ENCODE peak calls at places on chromosomes 2 and 18, in five cellular contexts. J is neural progenitor cell, Q is HCT116, Y is GM12865, V is mucosa of descending colon. B is an unnamed sample.

GRCh38 chr2:205566556-205567061 is 115.7 kb upstream of the NRP2 start:
- DNase-seq in J (no peak), Q (no peak), Y (no peak), V (no peak), B (peak)

GRCh38 chr2:143706297-143706696 is 577.1 kb downstream of the ARHGAP15 start:
- DNase-seq in J (no peak), Q (no peak), Y (no peak), V (no peak), B (no peak)

GRCh38 chr2:20400787-20401494 is 45.9 kb upstream of the RHOB start:
- DNase-seq in J (no peak), Q (no peak), Y (no peak), V (no peak), B (peak)

GRCh38 chr2:211141646-211142045 is 585.2 kb downstream of the CPS1 start:
- DNase-seq in J (no peak), Q (no peak), Y (no peak), V (no peak), B (no peak)

GRCh38 chr2:46462936-46463335 is 16.4 kb upstream of the TMEM247 start:
- DNase-seq in J (no peak), Q (no peak), Y (no peak), V (no peak), B (no peak)

GRCh38 chr18:30544141-30544540 is 498.4 kb downstream of the DSC3 start:
- DNase-seq in J (no peak), Q (no peak), Y (no peak), V (no peak), B (no peak)

GRCh38 chr18:9594782-9595181 is 19.6 kb downstream of the PPP4R1 start:
- DNase-seq in J (no peak), Q (no peak), Y (peak), V (no peak), B (peak)

GRCh38 chr2:142290931-142291330 is 160.1 kb upstream of the LRP1B start:
- DNase-seq in J (no peak), Q (no peak), Y (no peak), V (no peak), B (peak)

GRCh38 chr2:37775908-37776250 is 104.4 kb upstream of the CDC42EP3 start:
- DNase-seq in J (no peak), Q (no peak), Y (no peak), V (no peak), B (peak)

GRCh38 chr2:211479496-211480150 is 923.2 kb downstream of the CPS1 start:
- DNase-seq in J (no peak), Q (no peak), Y (no peak), V (no peak), B (no peak)

GRCh38 chr18:3889803-3890202 is 439.8 kb downstream of the TGIF1 start:
- DNase-seq in J (no peak), Q (no peak), Y (no peak), V (no peak), B (peak)

GRCh38 chr2:164920430-164920829 is 34.9 kb downstream of the SLC38A11 start:
- DNase-seq in J (no peak), Q (no peak), Y (no peak), V (no peak), B (peak)

GRCh38 chr2:96692094-96692971 is 47.5 kb downstream of the LMAN2L start:
- DNase-seq in J (no peak), Q (no peak), Y (no peak), V (no peak), B (no peak)

GRCh38 chr18:40413160-40413559 is 1541.9 kb upstream of the PIK3C3 start:
- DNase-seq in J (peak), Q (no peak), Y (no peak), V (no peak), B (peak)

GRCh38 chr18:45423664-45424063 is 191.6 kb upstream of the SLC14A2 start:
- DNase-seq in J (no peak), Q (no peak), Y (no peak), V (no peak), B (no peak)

GRCh38 chr18:31774960-31775359 is 14.3 kb upstream of the SLC25A52 start:
- DNase-seq in J (peak), Q (no peak), Y (no peak), V (no peak), B (no peak)

DNA sequence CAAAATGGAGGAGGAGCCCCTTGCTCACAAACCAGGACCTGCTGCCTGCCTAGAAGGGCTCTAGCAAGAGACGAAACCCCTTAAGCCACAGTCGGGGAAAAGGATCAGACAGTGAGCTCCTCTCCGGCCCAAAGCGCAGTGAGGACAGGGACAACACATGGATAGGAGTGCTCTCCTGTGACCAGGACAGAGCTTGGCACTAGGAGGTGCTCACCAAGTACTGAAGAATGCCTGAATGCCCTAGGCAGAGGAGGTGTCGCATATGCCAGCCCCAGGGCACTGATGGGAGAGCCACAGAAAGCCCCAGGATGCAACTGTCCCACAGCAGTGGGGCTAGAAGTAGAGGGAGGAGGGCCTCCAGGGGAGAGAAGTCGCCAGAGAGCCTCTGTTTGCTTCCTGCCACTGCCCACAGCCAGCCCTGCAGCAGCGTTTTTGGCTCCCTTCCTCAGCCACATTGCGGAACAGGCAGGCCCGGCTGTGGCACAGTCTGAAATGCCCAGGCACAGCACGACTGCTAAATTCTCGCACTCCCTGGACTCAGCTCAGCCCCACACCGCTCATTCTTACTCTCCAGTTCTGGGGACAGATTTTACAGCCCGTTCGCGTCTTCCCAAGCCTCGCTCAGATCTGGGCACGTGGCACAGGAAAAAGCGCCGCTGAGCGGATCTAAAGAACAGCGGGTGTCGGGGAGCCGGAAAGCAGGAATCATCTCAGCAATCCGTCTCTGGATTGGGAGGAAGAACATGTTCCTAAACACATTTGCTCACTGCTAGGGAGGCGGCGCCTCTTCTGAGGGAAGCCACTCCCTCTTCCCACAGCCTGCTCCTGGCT is 98.7 kb upstream of the POU3F3 start:
- DNase-seq in J (no peak), Q (no peak), Y (no peak), V (no peak), B (no peak)
- TF ChIP-seq CTCF in J (no peak), Q (no peak), Y (no peak), V (no peak), B (no peak)

DNA sequence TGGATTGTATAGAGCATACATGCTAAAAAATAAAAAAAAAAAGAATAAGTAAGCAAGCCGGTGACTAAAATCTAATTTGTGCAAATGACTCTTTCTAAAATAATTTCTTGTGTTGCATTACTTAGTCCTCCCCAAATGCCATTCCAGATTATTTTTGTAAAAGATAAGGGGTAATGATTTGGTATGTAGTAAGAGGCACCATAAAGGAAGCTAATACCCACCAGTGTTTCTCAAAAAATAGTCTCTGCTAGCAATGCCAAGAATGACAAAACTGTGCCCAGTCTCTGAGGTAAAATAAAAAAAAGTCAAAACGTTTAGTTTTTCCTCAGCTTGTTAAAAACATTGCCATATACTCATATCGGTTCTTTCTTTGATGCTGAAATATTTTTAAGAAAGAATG is 2.7 kb downstream of the METTL5 start:
- DNase-seq in J (no peak), Q (no peak), Y (no peak), V (no peak), B (no peak)
- H3K4me3 ChIP-seq in J (no peak), Q (no peak), Y (no peak), V (no peak), B (no peak)

GRCh38 chr2:120344214-120344990 is 1.5 kb upstream of the INHBB start:
- DNase-seq in J (peak), Q (no peak), Y (no peak), V (no peak), B (no peak)
- TF ChIP-seq CTCF in J (peak), Q (no peak), Y (no peak), V (no peak), B (no peak)

GRCh38 chr2:181124499-181124898 is 144.1 kb downstream of the UBE2E3 start:
- DNase-seq in J (no peak), Q (no peak), Y (no peak), V (no peak), B (no peak)
- H3K4me3 ChIP-seq in J (no peak), Q (no peak), Y (peak), V (no peak), B (no peak)

GRCh38 chr18:55524353-55525123 is 63.5 kb downstream of the TCF4 start:
- DNase-seq in J (peak), Q (no peak), Y (no peak), V (no peak), B (no peak)

GRCh38 chr18:55517055-55517454 is 70.9 kb downstream of the TCF4 start:
- DNase-seq in J (no peak), Q (no peak), Y (no peak), V (no peak), B (no peak)

GRCh38 chr18:55523001-55523400 is 65.0 kb downstream of the TCF4 start:
- DNase-seq in J (no peak), Q (no peak), Y (no peak), V (no peak), B (no peak)

GRCh38 chr18:55515946-55516710 is 71.9 kb downstream of the TCF4 start:
- DNase-seq in J (no peak), Q (no peak), Y (no peak), V (no peak), B (peak)

GRCh38 chr18:55522011-55522410 is 66.0 kb downstream of the TCF4 start:
- DNase-seq in J (peak), Q (no peak), Y (peak), V (no peak), B (peak)
- TF ChIP-seq CTCF in J (peak), Q (no peak), Y (peak), V (no peak), B (peak)

GRCh38 chr2:151777487-151777886 is 43.2 kb upstream of the NEB start:
- DNase-seq in J (no peak), Q (no peak), Y (no peak), V (no peak), B (no peak)
- H3K4me3 ChIP-seq in J (no peak), Q (no peak), Y (no peak), V (no peak), B (no peak)

GRCh38 chr2:107936427-107937359 is 49.6 kb upstream of the SLC5A7 start:
- DNase-seq in J (peak), Q (no peak), Y (peak), V (no peak), B (peak)
- TF ChIP-seq CTCF in J (peak), Q (peak), Y (peak), V (no peak), B (peak)

DNA sequence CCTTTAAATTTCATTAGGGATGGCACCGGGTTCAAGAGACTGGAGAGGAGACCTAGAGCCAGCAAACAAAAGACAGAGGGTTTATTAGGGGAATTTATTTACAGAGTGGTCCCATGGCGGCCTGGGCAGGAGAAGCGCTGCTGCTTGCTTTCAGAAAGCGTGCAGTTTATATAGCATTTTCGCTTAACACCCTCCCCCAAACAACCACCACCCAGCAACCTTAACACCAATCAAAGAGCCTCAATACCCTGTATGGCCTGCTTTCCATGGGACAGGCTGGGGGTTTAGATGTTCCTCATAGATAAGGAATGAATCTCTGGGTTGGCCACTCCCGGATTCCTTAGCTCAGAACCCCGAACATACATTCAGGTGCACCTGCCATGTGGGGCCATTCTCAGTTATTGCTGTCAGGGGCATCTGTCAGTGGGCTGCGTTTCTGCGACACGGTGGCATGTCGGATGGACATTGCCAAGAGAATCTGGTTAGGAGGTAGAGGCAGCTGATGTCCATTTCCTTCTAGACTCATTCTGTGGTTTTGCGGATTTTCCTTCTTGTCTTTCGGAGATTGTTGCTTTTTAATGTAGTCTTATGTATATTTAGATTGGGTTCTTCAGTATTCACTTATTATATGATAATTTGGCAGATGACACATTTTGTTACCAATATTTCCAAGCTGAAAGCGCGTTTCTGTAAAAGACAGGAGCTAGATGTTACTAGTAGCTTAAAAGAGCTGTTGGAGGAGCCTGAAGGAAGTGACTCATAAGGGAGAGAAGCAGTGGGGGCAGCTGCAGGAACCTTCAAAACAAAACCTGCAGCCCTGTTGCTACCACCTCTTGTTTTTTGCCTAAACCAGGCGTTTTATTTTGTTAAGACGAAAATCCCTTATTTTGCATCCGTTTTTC is 7.2 kb downstream of the AGAP1 start:
- DNase-seq in J (peak), Q (no peak), Y (no peak), V (no peak), B (peak)
- H3K4me3 ChIP-seq in J (peak), Q (peak), Y (no peak), V (no peak), B (no peak)

DNA sequence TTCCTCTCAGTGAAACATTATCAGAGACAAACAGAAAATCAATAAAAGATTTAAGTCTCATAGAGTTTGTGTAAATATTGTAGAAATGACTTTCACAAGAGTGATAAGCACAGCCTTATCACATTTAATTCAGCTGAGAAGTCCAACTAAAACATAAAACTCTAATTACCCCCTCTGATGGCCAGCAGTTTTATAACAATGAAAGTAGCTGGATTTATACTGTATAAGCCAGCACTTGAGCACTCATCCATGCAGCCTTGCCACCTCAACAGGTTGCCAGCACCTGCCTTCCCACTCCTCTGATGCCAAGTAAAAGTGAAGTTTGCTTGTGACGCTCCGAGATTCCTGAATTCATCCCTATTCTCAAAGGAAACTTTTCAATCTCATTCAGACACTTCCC is 103.0 kb upstream of the STK39 start:
- DNase-seq in J (no peak), Q (no peak), Y (no peak), V (no peak), B (no peak)
- TF ChIP-seq CTCF in J (no peak), Q (no peak), Y (no peak), V (no peak), B (peak)

DNA sequence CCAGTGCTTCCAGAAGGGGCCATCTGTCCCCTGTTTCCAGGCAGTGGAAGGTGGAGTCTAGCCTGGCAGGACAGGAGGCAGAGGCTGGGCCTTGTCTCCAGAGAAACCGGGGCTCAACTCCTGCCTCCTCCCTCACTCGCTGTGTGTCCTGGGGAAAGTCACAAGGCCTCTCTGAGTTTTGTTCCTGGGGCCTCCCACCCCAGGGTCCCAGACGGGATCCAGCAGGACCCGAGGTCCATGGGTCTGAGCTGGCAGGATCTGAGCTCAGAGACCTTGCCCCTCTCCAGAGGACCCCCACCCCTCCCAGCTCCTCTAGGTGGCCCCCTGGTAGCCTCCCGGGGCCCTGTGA is 72.2 kb upstream of the TAF1B start:
- DNase-seq in J (no peak), Q (no peak), Y (no peak), V (no peak), B (no peak)
- H3K4me3 ChIP-seq in J (no peak), Q (no peak), Y (no peak), V (no peak), B (no peak)